ENCODE peak calls at places on chromosomes 16 and 17, in eight cellular contexts. C, U, V, S, I, G, L and N are unnamed samples.

GRCh38 chr16:86286991-86287640 is 223.2 kb upstream of the FOXF1 start:
- DNase-seq in C (no peak), U (no peak), V (no peak), S (no peak), I (no peak), G (no peak), L (no peak), N (no peak)

GRCh38 chr17:16215002-16215272 is 397 bp downstream of the NCOR1 start:
- DNase-seq in C (peak), U (peak), V (peak), S (peak), I (peak), G (peak), L (peak), N (peak)

GRCh38 chr17:4195306-4195705 is 52.3 kb downstream of the CYB5D2 start:
- DNase-seq in C (no peak), U (no peak), V (no peak), S (no peak), I (no peak), G (no peak), L (no peak), N (no peak)

GRCh38 chr17:70080541-70081347 is 5.7 kb downstream of the KCNJ16 start:
- DNase-seq in C (no peak), U (no peak), V (no peak), S (no peak), I (no peak), G (no peak), L (no peak), N (no peak)

GRCh38 chr17:83181991-83182619 is 102.7 kb downstream of the METRNL start:
- DNase-seq in C (no peak), U (peak), V (no peak), S (no peak), I (no peak), G (no peak), L (no peak), N (no peak)

GRCh38 chr17:56478836-56479447 is 114.6 kb upstream of the NOG start:
- DNase-seq in C (peak), U (no peak), V (no peak), S (no peak), I (peak), G (no peak), L (peak), N (peak)

GRCh38 chr17:9291912-9292562 is 270.7 kb downstream of the NTN1 start:
- DNase-seq in C (no peak), U (peak), V (no peak), S (peak), I (peak), G (peak), L (peak), N (peak)

GRCh38 chr16:66619036-66619435 is 14.5 kb downstream of the CMTM3 start:
- DNase-seq in C (no peak), U (no peak), V (no peak), S (no peak), I (no peak), G (no peak), L (no peak), N (no peak)

GRCh38 chr17:82648165-82648668 is at the start of gene WDR45B:
- DNase-seq in C (peak), U (peak), V (peak), S (peak), I (peak), G (peak), L (peak), N (peak)

GRCh38 chr16:71423865-71424264 is 18.0 kb downstream of the TLE7 start:
- DNase-seq in C (no peak), U (no peak), V (no peak), S (no peak), I (no peak), G (no peak), L (no peak), N (no peak)

GRCh38 chr17:72683506-72684404 is 408.7 kb downstream of the SLC39A11 start:
- DNase-seq in C (no peak), U (no peak), V (no peak), S (no peak), I (no peak), G (no peak), L (no peak), N (peak)

GRCh38 chr17:10631048-10631700 is 25.9 kb downstream of the MYH3 start:
- DNase-seq in C (no peak), U (peak), V (no peak), S (no peak), I (peak), G (no peak), L (no peak), N (peak)